ENCODE peak calls at places on chromosome 6, in ten cellular contexts. One of them, this sample, is unnamed.

GRCh38 chr6:119351005-119351394 is 1.4 kb upstream of the MAN1A1 start:
- DNase-seq in NCI-H460: no peak
- DNase-seq in T-helper 1 cell: no peak
- DNase-seq in NCI-H1105: peak; percentile 26
- DNase-seq in fibroblast of pulmonary artery: peak; percentile 71
- DNase-seq in NCI-H1092 treated with DMSO at 0.1 percent for 48 hours: peak; percentile 10
- DNase-seq in naive thymus-derived CD8-positive, alpha-beta T cell: no peak
- DNase-seq in SHP77: peak; percentile 17
- DNase-seq in left ventricle myocardium superior: no peak
- DNase-seq in astrocyte of the spinal cord: peak; percentile 74
- DNase-seq in this sample: no peak

GRCh38 chr6:35341557-35341956 is 801 bp upstream of the PPARD start:
- DNase-seq in naive thymus-derived CD8-positive, alpha-beta T cell: no peak
- DNase-seq in left ventricle myocardium superior: no peak
- DNase-seq in SHP77: no peak
- DNase-seq in T-helper 1 cell: no peak
- DNase-seq in fibroblast of pulmonary artery: no peak
- DNase-seq in astrocyte of the spinal cord: no peak
- DNase-seq in NCI-H1105: no peak
- DNase-seq in NCI-H1092 treated with DMSO at 0.1 percent for 48 hours: no peak
- DNase-seq in NCI-H460: no peak
- DNase-seq in this sample: no peak

GRCh38 chr6:142387997-142388815 is 86.4 kb downstream of the ADGRG6 start:
- DNase-seq in NCI-H1092 treated with DMSO at 0.1 percent for 48 hours: peak; percentile 26
- DNase-seq in naive thymus-derived CD8-positive, alpha-beta T cell: no peak
- DNase-seq in T-helper 1 cell: no peak
- DNase-seq in NCI-H460: no peak
- DNase-seq in SHP77: no peak
- DNase-seq in astrocyte of the spinal cord: peak; percentile 65
- DNase-seq in fibroblast of pulmonary artery: peak; percentile 82
- DNase-seq in left ventricle myocardium superior: no peak
- DNase-seq in NCI-H1105: no peak
- DNase-seq in this sample: no peak

GRCh38 chr6:33974471-33974870 is 170.7 kb upstream of the MLN start:
- DNase-seq in NCI-H1105: no peak
- DNase-seq in NCI-H1092 treated with DMSO at 0.1 percent for 48 hours: no peak
- DNase-seq in SHP77: no peak
- DNase-seq in left ventricle myocardium superior: no peak
- DNase-seq in NCI-H460: no peak
- DNase-seq in T-helper 1 cell: no peak
- DNase-seq in naive thymus-derived CD8-positive, alpha-beta T cell: no peak
- DNase-seq in astrocyte of the spinal cord: no peak
- DNase-seq in fibroblast of pulmonary artery: no peak
- DNase-seq in this sample: peak; percentile 2

GRCh38 chr6:25659633-25660368 is 7.8 kb downstream of the SCGN start:
- DNase-seq in NCI-H1092 treated with DMSO at 0.1 percent for 48 hours: peak; percentile 86
- DNase-seq in T-helper 1 cell: no peak
- DNase-seq in left ventricle myocardium superior: no peak
- DNase-seq in SHP77: peak; percentile 91
- DNase-seq in NCI-H1105: peak; percentile 57
- DNase-seq in NCI-H460: no peak
- DNase-seq in fibroblast of pulmonary artery: no peak
- DNase-seq in naive thymus-derived CD8-positive, alpha-beta T cell: no peak
- DNase-seq in astrocyte of the spinal cord: no peak
- DNase-seq in this sample: no peak

GRCh38 chr6:3962897-3963296 is 113.7 kb downstream of the FAM50B start:
- DNase-seq in left ventricle myocardium superior: no peak
- DNase-seq in fibroblast of pulmonary artery: peak; percentile 27
- DNase-seq in NCI-H1105: no peak
- DNase-seq in NCI-H460: no peak
- DNase-seq in naive thymus-derived CD8-positive, alpha-beta T cell: no peak
- DNase-seq in T-helper 1 cell: no peak
- DNase-seq in NCI-H1092 treated with DMSO at 0.1 percent for 48 hours: no peak
- DNase-seq in astrocyte of the spinal cord: peak; percentile 87
- DNase-seq in SHP77: no peak
- DNase-seq in this sample: no peak

GRCh38 chr6:149314325-149314724 is 3.2 kb upstream of the TAB2 start:
- DNase-seq in fibroblast of pulmonary artery: no peak
- DNase-seq in NCI-H1092 treated with DMSO at 0.1 percent for 48 hours: no peak
- DNase-seq in NCI-H1105: no peak
- DNase-seq in astrocyte of the spinal cord: no peak
- DNase-seq in T-helper 1 cell: no peak
- DNase-seq in naive thymus-derived CD8-positive, alpha-beta T cell: no peak
- DNase-seq in NCI-H460: no peak
- DNase-seq in left ventricle myocardium superior: no peak
- DNase-seq in SHP77: no peak
- DNase-seq in this sample: no peak

GRCh38 chr6:113856011-113856551 is 1.1 kb upstream of the MARCKS start:
- DNase-seq in NCI-H1105: peak; percentile 32
- DNase-seq in left ventricle myocardium superior: peak; percentile 33
- DNase-seq in naive thymus-derived CD8-positive, alpha-beta T cell: no peak
- DNase-seq in astrocyte of the spinal cord: peak; percentile 74
- DNase-seq in SHP77: peak; percentile 48
- DNase-seq in NCI-H1092 treated with DMSO at 0.1 percent for 48 hours: peak; percentile 71
- DNase-seq in T-helper 1 cell: no peak
- DNase-seq in NCI-H460: no peak
- DNase-seq in fibroblast of pulmonary artery: peak; percentile 64
- DNase-seq in this sample: peak; percentile 36

GRCh38 chr6:54717849-54718455 is 128.6 kb upstream of the FAM83B start:
- DNase-seq in T-helper 1 cell: peak; percentile 18
- DNase-seq in left ventricle myocardium superior: no peak
- DNase-seq in NCI-H1105: peak; percentile 73
- DNase-seq in SHP77: peak; percentile 38
- DNase-seq in naive thymus-derived CD8-positive, alpha-beta T cell: peak; percentile 18
- DNase-seq in NCI-H460: peak; percentile 52
- DNase-seq in astrocyte of the spinal cord: peak; percentile 50
- DNase-seq in fibroblast of pulmonary artery: peak; percentile 64
- DNase-seq in NCI-H1092 treated with DMSO at 0.1 percent for 48 hours: peak; percentile 44
- DNase-seq in this sample: peak; percentile 37